ENCODE peak calls at places on chromosomes 6 and 20, in nine cellular contexts. K, L, Y, S, J, T, M, R and F are unnamed samples.

GRCh38 chr6:43090557-43090952 is 14.4 kb downstream of the PTK7 start:
- DNase-seq in J (no peak), R (no peak), Y (no peak), K (no peak), M (no peak), T (no peak), S (no peak), L (no peak), F (no peak)

GRCh38 chr20:36153754-36154695 is 515 bp upstream of the EPB41L1 start:
- DNase-seq in L (peak), Y (peak), T (peak), S (peak), K (peak), R (peak), M (no peak), J (peak), F (peak)

GRCh38 chr6:138572200-138572875 is 73.0 kb upstream of the NHSL1 start:
- DNase-seq in K (peak), M (no peak), S (no peak), Y (no peak), R (peak), J (peak), T (peak), L (peak), F (peak)

GRCh38 chr20:2299301-2299700 is 3.5 kb downstream of the TGM3 start:
- DNase-seq in T (no peak), M (no peak), S (no peak), L (no peak), Y (no peak), K (peak), J (peak), R (peak), F (peak)

GRCh38 chr6:118746100-118746874 is 94.9 kb upstream of the CEP85L start:
- DNase-seq in S (no peak), R (peak), J (no peak), M (no peak), Y (no peak), L (no peak), T (no peak), K (no peak), F (no peak)

GRCh38 chr6:88370127-88370710 is 204.1 kb upstream of the CNR1 start:
- DNase-seq in Y (no peak), J (no peak), R (no peak), S (no peak), K (no peak), T (no peak), L (no peak), M (no peak), F (no peak)

GRCh38 chr20:21433329-21433890 is 36.1 kb upstream of the NKX2-4 start:
- DNase-seq in J (no peak), S (no peak), Y (no peak), M (no peak), L (peak), T (peak), R (no peak), K (no peak), F (no peak)

GRCh38 chr6:113623124-113623523 is 234.0 kb upstream of the MARCKS start:
- DNase-seq in M (no peak), R (no peak), Y (no peak), T (no peak), S (no peak), L (no peak), J (no peak), K (no peak), F (no peak)

GRCh38 chr6:77450924-77451323 is 12.4 kb downstream of the HTR1B start:
- DNase-seq in K (no peak), L (no peak), M (no peak), R (no peak), T (no peak), S (no peak), Y (no peak), J (no peak), F (no peak)

GRCh38 chr6:31058128-31058894 is 48.0 kb downstream of the MUC22 start:
- DNase-seq in L (peak), R (no peak), M (no peak), K (no peak), T (peak), J (no peak), Y (peak), S (no peak), F (no peak)

GRCh38 chr20:62366370-62367135 is 559 bp downstream of the LAMA5 start:
- DNase-seq in L (no peak), J (no peak), S (no peak), K (peak), T (no peak), R (peak), Y (peak), M (no peak), F (peak)

GRCh38 chr20:63553933-63554290 is at the start of gene FNDC11:
- DNase-seq in L (no peak), M (peak), T (no peak), K (no peak), Y (no peak), J (peak), R (peak), S (no peak), F (no peak)

GRCh38 chr6:103675807-103676406 is 1183.8 kb downstream of the HACE1 start:
- DNase-seq in R (no peak), M (no peak), T (no peak), L (no peak), Y (no peak), K (no peak), S (no peak), J (no peak), F (no peak)

GRCh38 chr6:158877716-158878115 is 58.5 kb upstream of the EZR start:
- DNase-seq in T (no peak), K (no peak), J (no peak), M (no peak), L (no peak), S (no peak), R (no peak), Y (no peak), F (no peak)

GRCh38 chr20:36465109-36466080 is 75.9 kb upstream of the MYL9 start:
- DNase-seq in Y (peak), J (peak), M (no peak), S (peak), T (peak), R (no peak), L (peak), K (peak), F (peak)

GRCh38 chr6:41614713-41615112 is 23.6 kb upstream of the MDFI start:
- DNase-seq in R (no peak), K (peak), Y (no peak), M (no peak), J (no peak), T (no peak), L (no peak), S (no peak), F (no peak)

GRCh38 chr20:63216849-63217471 is 1.0 kb upstream of the YTHDF1 start:
- DNase-seq in T (no peak), S (no peak), J (no peak), R (no peak), Y (peak), L (no peak), K (no peak), M (no peak), F (no peak)

GRCh38 chr6:135030056-135030473 is 24.6 kb downstream of the HBS1L start:
- DNase-seq in T (no peak), L (no peak), M (no peak), Y (no peak), R (no peak), J (no peak), S (no peak), K (no peak), F (no peak)

GRCh38 chr20:58481541-58482021 is 33.6 kb downstream of the APCDD1L start:
- DNase-seq in S (peak), M (no peak), R (no peak), Y (peak), L (no peak), J (peak), K (no peak), T (no peak), F (peak)

GRCh38 chr6:18412073-18412472 is 24.9 kb downstream of the RNF144B start:
- DNase-seq in S (no peak), M (no peak), Y (no peak), T (no peak), J (no peak), L (no peak), R (no peak), K (no peak), F (no peak)

GRCh38 chr20:48841861-48842529 is 14.2 kb upstream of the PREX1 start:
- DNase-seq in J (no peak), R (no peak), T (peak), K (no peak), S (no peak), Y (no peak), L (peak), M (no peak), F (no peak)

GRCh38 chr6:20633566-20634340 is 99.5 kb downstream of the CDKAL1 start:
- DNase-seq in K (no peak), S (no peak), L (no peak), M (no peak), J (no peak), T (no peak), R (no peak), Y (no peak), F (no peak)

GRCh38 chr6:159969204-159969912 is 476 bp downstream of the IGF2R start:
- DNase-seq in M (no peak), Y (no peak), K (peak), J (peak), R (peak), T (no peak), L (peak), S (no peak), F (peak)

GRCh38 chr20:52676282-52676995 is 295.7 kb upstream of the TSHZ2 start:
- DNase-seq in S (no peak), R (no peak), M (no peak), Y (no peak), T (no peak), J (no peak), L (no peak), K (no peak), F (no peak)

GRCh38 chr6:167663784-167664432 is 162.8 kb upstream of the AFDN start:
- DNase-seq in R (no peak), L (no peak), S (no peak), T (no peak), K (no peak), J (peak), Y (no peak), M (no peak), F (no peak)

GRCh38 chr6:106163446-106163965 is 77.4 kb downstream of the PRDM1 start:
- DNase-seq in J (no peak), K (no peak), T (peak), R (peak), L (peak), S (no peak), Y (no peak), M (no peak), F (no peak)

GRCh38 chr6:163820745-163821456 is 406.4 kb downstream of the QKI start:
- DNase-seq in T (no peak), L (no peak), S (no peak), J (no peak), R (no peak), K (no peak), Y (no peak), M (no peak), F (peak)

GRCh38 chr20:6583134-6583738 is 184.2 kb upstream of the BMP2 start:
- DNase-seq in Y (no peak), T (peak), L (peak), K (no peak), J (peak), S (no peak), M (no peak), R (peak), F (peak)

GRCh38 chr6:31558631-31559500 is 11.5 kb downstream of the NFKBIL1 start:
- DNase-seq in K (no peak), R (peak), L (peak), J (no peak), M (peak), S (peak), Y (no peak), T (no peak), F (peak)

GRCh38 chr20:53157443-53158408 is 185.6 kb downstream of the TSHZ2 start:
- DNase-seq in S (peak), R (peak), L (peak), T (no peak), K (no peak), J (peak), Y (no peak), M (no peak), F (peak)

GRCh38 chr6:28105286-28105685 is 19.1 kb upstream of the ZSCAN16 start:
- DNase-seq in R (no peak), J (no peak), T (peak), K (no peak), S (no peak), Y (no peak), M (no peak), L (peak), F (no peak)

GRCh38 chr20:31607640-31608255 is 2.7 kb downstream of the ID1 start:
- DNase-seq in Y (no peak), R (no peak), S (no peak), T (no peak), J (no peak), K (no peak), M (no peak), L (peak), F (no peak)

GRCh38 chr20:63316502-63316921 is 23.5 kb downstream of the COL20A1 start:
- DNase-seq in K (peak), L (no peak), S (no peak), T (no peak), J (no peak), R (peak), Y (no peak), M (no peak), F (peak)

GRCh38 chr6:43500921-43501320 is 9.2 kb downstream of the LRRC73 start:
- DNase-seq in S (no peak), M (no peak), R (no peak), Y (no peak), K (no peak), J (no peak), L (no peak), T (no peak), F (no peak)

GRCh38 chr6:166592818-166593217 is 6.3 kb upstream of the RAMACL start:
- DNase-seq in J (no peak), S (no peak), M (no peak), K (no peak), R (no peak), L (peak), Y (no peak), T (peak), F (no peak)

GRCh38 chr6:165611294-165611693 is 51.7 kb downstream of the PDE10A start:
- DNase-seq in J (no peak), L (no peak), T (no peak), K (no peak), Y (no peak), M (no peak), S (no peak), R (no peak), F (no peak)

GRCh38 chr6:110491644-110492317 is 15.4 kb upstream of the SLC22A16 start:
- DNase-seq in M (no peak), L (peak), R (no peak), J (no peak), T (peak), K (no peak), Y (no peak), S (no peak), F (no peak)

GRCh38 chr6:37987559-37987958 is 168.0 kb downstream of the ZFAND3 start:
- DNase-seq in M (no peak), S (no peak), J (no peak), K (no peak), Y (no peak), L (no peak), T (no peak), R (no peak), F (no peak)
- H3K27ac ChIP-seq in M (no peak), S (no peak), J (no peak), K (no peak), Y (no peak), L (peak), T (peak), R (no peak), F (no peak)

GRCh38 chr6:125792172-125792571 is 1.4 kb downstream of the NCOA7 start:
- DNase-seq in Y (no peak), K (no peak), J (no peak), T (no peak), R (no peak), M (no peak), S (no peak), L (no peak), F (no peak)
- H3K4me3 ChIP-seq in Y (peak), K (peak), J (peak), T (no peak), R (peak), M (no peak), S (no peak), L (peak), F (peak)

GRCh38 chr6:161161121-161161520 is 112.7 kb downstream of the AGPAT4 start:
- DNase-seq in S (no peak), K (no peak), L (no peak), Y (no peak), T (no peak), M (no peak), J (no peak), R (no peak), F (no peak)
- H3K27ac ChIP-seq in S (no peak), K (no peak), L (no peak), Y (no peak), T (no peak), M (no peak), J (no peak), R (no peak), F (no peak)

GRCh38 chr6:99868074-99868702 is 125.8 kb downstream of the MCHR2 start:
- DNase-seq in K (no peak), T (peak), R (peak), Y (peak), L (peak), S (peak), M (peak), J (peak), F (peak)
- H3K4me3 ChIP-seq in K (no peak), T (no peak), R (no peak), Y (no peak), L (peak), S (no peak), M (no peak), J (no peak), F (no peak)